ENCODE peak calls at places on chromosomes 6 and 20, in eight cellular contexts. L is heart right ventricle, A is astrocyte, J is MM.1S, E is fibroblast of pulmonary artery, V is left lung, Z is transverse colon, P is brain microvascular endothelial cell. R is an unnamed sample.

GRCh38 chr6:67630146-67630545 is 1004.9 kb upstream of the ADGRB3 start:
- DNase-seq in L (no peak), A (peak), J (peak), E (peak), V (no peak), Z (no peak), P (peak), R (no peak)

GRCh38 chr6:148945311-148946021 is 198.6 kb downstream of the UST start:
- DNase-seq in L (no peak), A (peak), J (no peak), E (no peak), V (no peak), Z (no peak), P (no peak), R (no peak)

GRCh38 chr6:101069191-101069795 is 188.2 kb upstream of the ASCC3 start:
- DNase-seq in L (no peak), A (no peak), J (no peak), E (peak), V (no peak), Z (no peak), P (no peak), R (no peak)

GRCh38 chr20:9467995-9468394 is 46.4 kb upstream of the LAMP5 start:
- DNase-seq in L (no peak), A (no peak), J (peak), E (no peak), V (no peak), Z (no peak), P (no peak), R (peak)

GRCh38 chr6:33620158-33620583 is 951 bp upstream of the ITPR3 start:
- DNase-seq in L (peak), A (no peak), J (peak), E (no peak), V (peak), Z (peak), P (no peak), R (peak)

GRCh38 chr6:82251942-82252341 is 4.4 kb upstream of the IBTK start:
- DNase-seq in L (no peak), A (no peak), J (peak), E (peak), V (no peak), Z (no peak), P (peak), R (peak)

GRCh38 chr6:42564496-42564890 is 664 bp downstream of the UBR2 start:
- DNase-seq in L (no peak), A (no peak), J (peak), E (no peak), V (no peak), Z (no peak), P (no peak), R (peak)

GRCh38 chr20:13013411-13013810 is 4.6 kb downstream of the SPTLC3 start:
- DNase-seq in L (no peak), A (peak), J (no peak), E (no peak), V (no peak), Z (no peak), P (no peak), R (no peak)

GRCh38 chr20:56268536-56268935 is 20.0 kb downstream of the MC3R start:
- DNase-seq in L (no peak), A (no peak), J (no peak), E (no peak), V (no peak), Z (no peak), P (no peak), R (no peak)

GRCh38 chr6:6825153-6825847 is 236.8 kb downstream of the LY86 start:
- DNase-seq in L (no peak), A (no peak), J (no peak), E (no peak), V (no peak), Z (peak), P (no peak), R (no peak)

GRCh38 chr6:50734488-50734887 is 21.2 kb downstream of the TFAP2D start:
- DNase-seq in L (no peak), A (no peak), J (no peak), E (no peak), V (no peak), Z (no peak), P (no peak), R (no peak)

GRCh38 chr6:154485784-154486183 is 24.7 kb downstream of the CNKSR3 start:
- DNase-seq in L (no peak), A (no peak), J (no peak), E (no peak), V (no peak), Z (peak), P (no peak), R (no peak)

GRCh38 chr6:46052479-46052878 is 36.8 kb upstream of the CLIC5 start:
- DNase-seq in L (no peak), A (no peak), J (no peak), E (no peak), V (no peak), Z (no peak), P (no peak), R (no peak)

GRCh38 chr20:45629496-45630100 is at the start of gene WFDC10A:
- DNase-seq in L (no peak), A (peak), J (peak), E (peak), V (peak), Z (peak), P (peak), R (peak)

GRCh38 chr6:155021680-155022079 is 26.6 kb downstream of the TIAM2 start:
- DNase-seq in L (no peak), A (no peak), J (no peak), E (no peak), V (no peak), Z (no peak), P (no peak), R (no peak)

GRCh38 chr6:132142308-132142707 is 191.1 kb upstream of the CCN2 start:
- DNase-seq in L (no peak), A (peak), J (no peak), E (no peak), V (no peak), Z (no peak), P (no peak), R (no peak)

GRCh38 chr20:33702861-33703260 is 16.7 kb upstream of the E2F1 start:
- DNase-seq in L (peak), A (no peak), J (no peak), E (no peak), V (no peak), Z (no peak), P (no peak), R (no peak)

GRCh38 chr6:137095651-137096238 is 51.0 kb upstream of the IL20RA start:
- DNase-seq in L (no peak), A (no peak), J (no peak), E (no peak), V (no peak), Z (no peak), P (no peak), R (peak)

GRCh38 chr6:2979819-2980464 is 8.6 kb upstream of the SERPINB6 start:
- DNase-seq in L (no peak), A (peak), J (no peak), E (peak), V (no peak), Z (no peak), P (no peak), R (no peak)

GRCh38 chr6:15879372-15880261 is 216.8 kb upstream of the DTNBP1 start:
- DNase-seq in L (peak), A (peak), J (peak), E (peak), V (no peak), Z (peak), P (peak), R (peak)

GRCh38 chr6:131251593-131252204 is 116.4 kb downstream of the AKAP7 start:
- DNase-seq in L (no peak), A (no peak), J (no peak), E (peak), V (no peak), Z (no peak), P (no peak), R (no peak)

GRCh38 chr20:7849675-7850074 is 90.6 kb downstream of the HAO1 start:
- DNase-seq in L (no peak), A (no peak), J (no peak), E (no peak), V (no peak), Z (no peak), P (no peak), R (no peak)

GRCh38 chr6:30600576-30600975 is 16.5 kb downstream of the PPP1R10 start:
- DNase-seq in L (peak), A (no peak), J (no peak), E (no peak), V (peak), Z (no peak), P (no peak), R (no peak)

GRCh38 chr6:118843685-118844390 is 50.1 kb upstream of the ASF1A start:
- DNase-seq in L (no peak), A (peak), J (no peak), E (peak), V (no peak), Z (no peak), P (peak), R (peak)

GRCh38 chr6:85077098-85077497 is 312.7 kb upstream of the TBX18 start:
- DNase-seq in L (no peak), A (no peak), J (no peak), E (no peak), V (no peak), Z (no peak), P (peak), R (no peak)

GRCh38 chr20:58634121-58634817 is 16.8 kb upstream of the STX16 start:
- DNase-seq in L (no peak), A (peak), J (no peak), E (peak), V (peak), Z (no peak), P (no peak), R (peak)

GRCh38 chr6:75505426-75505825 is 11.8 kb upstream of the FILIP1 start:
- DNase-seq in L (no peak), A (no peak), J (no peak), E (no peak), V (no peak), Z (no peak), P (no peak), R (no peak)

GRCh38 chr6:146598785-146599405 is at the start of gene ADGB:
- DNase-seq in L (peak), A (peak), J (peak), E (peak), V (peak), Z (peak), P (peak), R (no peak)

GRCh38 chr6:158815379-158815724 is 3.8 kb downstream of the EZR start:
- DNase-seq in L (no peak), A (no peak), J (no peak), E (no peak), V (no peak), Z (no peak), P (no peak), R (no peak)

GRCh38 chr6:89100114-89100513 is 17.8 kb downstream of the SRSF12 start:
- DNase-seq in L (no peak), A (no peak), J (no peak), E (no peak), V (no peak), Z (no peak), P (no peak), R (no peak)

GRCh38 chr6:12993283-12993898 is 276.8 kb downstream of the PHACTR1 start:
- DNase-seq in L (no peak), A (no peak), J (no peak), E (no peak), V (no peak), Z (no peak), P (no peak), R (no peak)

GRCh38 chr20:50129662-50130345 is 16.9 kb upstream of the UBE2V1 start:
- DNase-seq in L (no peak), A (no peak), J (no peak), E (no peak), V (no peak), Z (no peak), P (no peak), R (no peak)

GRCh38 chr20:23361108-23361650 is 803 bp upstream of the GZF1 start:
- DNase-seq in L (no peak), A (no peak), J (no peak), E (peak), V (no peak), Z (no peak), P (no peak), R (no peak)
- TF ChIP-seq CTCF in L (no peak), A (no peak), J (peak), E (no peak), V (no peak), Z (no peak), P (no peak), R (no peak)

GRCh38 chr6:107729098-107729497 is 95.0 kb downstream of the SCML4 start:
- DNase-seq in L (no peak), A (no peak), J (no peak), E (no peak), V (no peak), Z (no peak), P (no peak), R (no peak)
- TF ChIP-seq CTCF in L (no peak), A (peak), J (no peak), E (no peak), V (no peak), Z (no peak), P (peak), R (no peak)

GRCh38 chr6:152952866-152953509 is 29.9 kb downstream of the FBXO5 start:
- DNase-seq in L (no peak), A (peak), J (peak), E (peak), V (no peak), Z (no peak), P (peak), R (peak)
- TF ChIP-seq CTCF in L (peak), A (peak), J (peak), E (peak), V (peak), Z (peak), P (peak), R (peak)

DNA sequence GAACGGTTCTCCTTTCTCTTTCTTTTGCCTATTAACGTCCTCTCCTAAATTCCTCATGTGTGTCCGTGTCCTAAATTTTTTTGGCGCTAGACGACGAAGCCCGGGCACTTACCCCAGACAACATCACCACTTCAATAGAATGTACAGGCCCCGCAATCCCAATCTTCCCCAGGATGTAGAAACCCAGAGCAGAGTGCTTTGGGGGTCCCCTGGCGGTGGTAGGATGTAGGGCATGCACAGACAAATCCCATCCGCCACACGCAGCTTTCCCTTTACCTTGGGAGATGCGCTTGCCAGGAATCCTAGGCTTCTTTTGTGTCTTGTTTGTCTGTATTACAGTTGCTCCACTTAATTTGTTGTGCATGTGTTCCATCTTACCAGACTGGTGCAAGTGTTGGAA is 417.3 kb upstream of the ARID1B start:
- DNase-seq in L (no peak), A (no peak), J (no peak), E (no peak), V (no peak), Z (no peak), P (no peak), R (no peak)
- TF ChIP-seq CTCF in L (no peak), A (no peak), J (peak), E (no peak), V (no peak), Z (no peak), P (no peak), R (no peak)

R was measured in GM20000.